ENCODE peak calls at places on chromosomes 7 and 10, in nine cellular contexts. Z is mammary epithelial cell, E is ascending aorta, K is OCI-LY7, P is cardiac fibroblast, F is AG09319, C is GM10248, U is PC-3, X is lower leg skin. L is an unnamed sample.

GRCh38 chr7:123534383-123535260 is at the start of gene IQUB:
- DNase-seq in Z (peak), E (peak), K (peak), P (peak), F (peak), C (peak), U (peak), X (peak), L (peak)

GRCh38 chr10:22230331-22230833 is 12.6 kb upstream of the EBLN1 start:
- DNase-seq in Z (peak), E (no peak), K (peak), P (peak), F (no peak), C (peak), U (peak), X (no peak), L (peak)

GRCh38 chr10:131854579-131855335 is 46.1 kb upstream of the PPP2R2D start:
- DNase-seq in Z (no peak), E (no peak), K (no peak), P (no peak), F (no peak), C (no peak), U (no peak), X (peak), L (no peak)

GRCh38 chr10:125155101-125155500 is 5.3 kb downstream of the CTBP2 start:
- DNase-seq in Z (no peak), E (no peak), K (no peak), P (peak), F (no peak), C (no peak), U (no peak), X (no peak), L (no peak)

GRCh38 chr10:53841746-53842145 is 959.3 kb downstream of the PCDH15 start:
- DNase-seq in Z (no peak), E (no peak), K (no peak), P (no peak), F (no peak), C (no peak), U (no peak), X (no peak), L (no peak)

GRCh38 chr7:79982151-79982770 is 152.4 kb upstream of the GNAI1 start:
- DNase-seq in Z (peak), E (no peak), K (no peak), P (peak), F (no peak), C (no peak), U (peak), X (no peak), L (no peak)

GRCh38 chr10:93039721-93040120 is 20.9 kb upstream of the CYP26C1 start:
- DNase-seq in Z (peak), E (no peak), K (peak), P (peak), F (no peak), C (peak), U (peak), X (no peak), L (peak)

GRCh38 chr7:147567043-147567442 is 1023.5 kb upstream of the C7orf33 start:
- DNase-seq in Z (no peak), E (no peak), K (no peak), P (no peak), F (no peak), C (no peak), U (no peak), X (no peak), L (no peak)

GRCh38 chr10:29555746-29556481 is 78.9 kb downstream of the SVIL start:
- DNase-seq in Z (peak), E (no peak), K (no peak), P (peak), F (no peak), C (no peak), U (peak), X (peak), L (no peak)

GRCh38 chr10:68666280-68666760 is 54.7 kb upstream of the CCAR1 start:
- DNase-seq in Z (peak), E (no peak), K (no peak), P (peak), F (peak), C (no peak), U (peak), X (no peak), L (no peak)

GRCh38 chr7:17580861-17581260 is 282.4 kb downstream of the AHR start:
- DNase-seq in Z (no peak), E (no peak), K (no peak), P (no peak), F (no peak), C (no peak), U (no peak), X (no peak), L (no peak)

GRCh38 chr7:38673795-38674194 is 42.6 kb upstream of the AMPH start:
- DNase-seq in Z (peak), E (no peak), K (no peak), P (peak), F (peak), C (no peak), U (peak), X (no peak), L (no peak)

GRCh38 chr7:22387583-22387982 is 30.6 kb upstream of the RAPGEF5 start:
- DNase-seq in Z (no peak), E (no peak), K (no peak), P (peak), F (no peak), C (no peak), U (no peak), X (no peak), L (no peak)

DNA sequence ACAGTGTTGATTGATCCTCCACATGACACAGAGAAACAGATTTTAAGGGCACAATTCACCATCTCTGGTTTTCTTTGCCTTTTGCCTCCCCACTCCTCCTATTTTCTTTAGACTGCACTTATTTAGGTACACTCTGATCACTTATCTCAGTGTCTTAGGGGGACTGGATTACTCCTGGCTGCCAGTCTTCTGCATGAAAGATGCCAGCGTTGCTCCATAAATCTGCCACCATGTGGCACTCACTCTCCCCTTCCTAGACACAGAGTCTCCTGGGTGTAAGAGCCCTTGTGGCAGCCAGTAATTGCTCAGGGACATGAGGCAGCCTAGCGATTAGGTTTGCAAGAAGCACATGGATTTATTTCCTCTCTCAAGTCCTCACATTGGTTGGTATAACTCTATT is 34.5 kb upstream of the RBM20 start:
- DNase-seq in Z (no peak), E (no peak), K (peak), P (no peak), F (no peak), C (no peak), U (peak), X (no peak), L (no peak)
- TF ChIP-seq CTCF in Z (peak), E (no peak), K (no peak), P (no peak), F (no peak), C (no peak), U (no peak), X (no peak), L (no peak)

GRCh38 chr10:24917979-24918378 is 34.4 kb downstream of the PRTFDC1 start:
- DNase-seq in Z (no peak), E (no peak), K (no peak), P (no peak), F (no peak), C (no peak), U (no peak), X (no peak), L (no peak)
- TF ChIP-seq CTCF in Z (no peak), E (no peak), K (no peak), P (no peak), F (no peak), C (no peak), U (no peak), X (no peak), L (no peak)

DNA sequence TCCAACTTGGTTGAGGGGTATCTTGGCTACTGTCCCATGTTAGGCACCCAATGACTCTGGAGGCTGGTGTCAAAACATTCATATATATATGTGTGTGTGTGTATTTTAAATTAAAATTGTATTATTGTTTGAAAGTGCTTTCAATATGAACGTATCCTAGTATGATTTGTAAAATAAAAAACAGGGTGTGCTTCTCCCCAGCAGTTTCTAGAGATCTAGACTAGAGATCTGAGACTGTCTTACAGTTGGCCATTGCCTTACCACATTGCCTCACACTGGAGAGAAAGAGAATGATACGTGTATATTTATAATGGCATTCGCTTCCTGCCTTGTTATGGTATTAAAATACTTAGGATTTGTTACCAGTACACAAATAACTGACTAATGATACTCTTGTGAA is 1.2 kb downstream of the BAG3 start:
- DNase-seq in Z (peak), E (no peak), K (peak), P (peak), F (peak), C (peak), U (peak), X (no peak), L (peak)
- TF ChIP-seq CTCF in Z (peak), E (peak), K (peak), P (no peak), F (peak), C (peak), U (peak), X (no peak), L (peak)

GRCh38 chr10:48535416-48536225 is 69.3 kb downstream of the ARHGAP22 start:
- DNase-seq in Z (no peak), E (no peak), K (no peak), P (no peak), F (no peak), C (no peak), U (peak), X (peak), L (no peak)
- TF ChIP-seq CTCF in Z (peak), E (no peak), K (peak), P (peak), F (no peak), C (no peak), U (peak), X (no peak), L (no peak)

DNA sequence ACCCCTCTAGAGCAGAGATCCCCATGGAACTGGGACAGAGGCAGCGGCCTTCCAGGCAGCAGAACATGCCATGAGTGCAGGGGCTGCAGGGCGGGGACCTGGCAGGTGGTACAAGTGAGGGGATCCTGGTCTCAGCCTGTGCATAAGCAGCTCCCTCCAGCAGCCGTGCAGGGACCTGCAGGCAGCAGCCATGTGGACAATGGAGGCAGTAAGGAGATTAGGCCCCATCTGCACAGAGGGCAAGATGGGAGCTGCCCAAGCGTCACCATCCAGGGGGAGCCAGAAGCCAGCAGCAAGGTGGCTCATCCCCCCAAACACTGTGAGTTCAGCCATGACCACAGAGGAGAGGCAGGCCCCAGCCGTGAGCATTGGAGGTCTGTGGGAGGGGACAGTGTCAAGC is 3.1 kb downstream of the DDC start:
- DNase-seq in Z (no peak), E (no peak), K (no peak), P (no peak), F (no peak), C (peak), U (no peak), X (no peak), L (no peak)
- TF ChIP-seq CTCF in Z (no peak), E (no peak), K (no peak), P (no peak), F (no peak), C (no peak), U (peak), X (no peak), L (no peak)

GRCh38 chr7:117338020-117338419 is 15.2 kb upstream of the WNT2 start:
- DNase-seq in Z (no peak), E (no peak), K (no peak), P (peak), F (no peak), C (no peak), U (peak), X (no peak), L (no peak)
- TF ChIP-seq CTCF in Z (no peak), E (no peak), K (no peak), P (no peak), F (no peak), C (no peak), U (peak), X (no peak), L (no peak)

DNA sequence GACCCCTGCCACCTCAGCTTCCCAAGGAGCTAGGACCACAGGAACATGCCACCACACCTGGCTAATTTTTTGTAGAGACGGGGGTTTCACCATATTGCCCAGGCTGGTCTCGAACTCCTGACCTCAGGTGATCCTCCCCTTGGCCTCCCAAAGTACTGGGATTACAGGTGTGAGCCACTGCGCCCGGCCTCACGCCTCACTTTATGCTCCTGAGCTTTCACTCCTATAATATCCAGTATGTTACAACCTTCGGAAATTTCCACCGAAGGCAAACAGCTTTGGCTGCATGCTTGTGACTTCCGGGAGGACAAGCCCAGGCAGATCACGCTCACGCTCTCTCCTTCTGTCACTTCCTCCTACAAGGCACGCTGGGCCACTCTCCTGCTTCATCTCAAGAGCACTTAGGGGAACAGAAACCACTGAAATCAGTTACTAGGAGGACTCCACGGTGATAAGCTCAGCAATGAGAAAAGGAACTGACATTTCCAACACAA is 4.4 kb upstream of the MAD1L1 start:
- DNase-seq in Z (peak), E (peak), K (peak), P (no peak), F (no peak), C (peak), U (no peak), X (no peak), L (no peak)
- TF ChIP-seq CTCF in Z (no peak), E (no peak), K (no peak), P (no peak), F (no peak), C (no peak), U (no peak), X (no peak), L (no peak)

L was measured in activated CD8-positive, alpha-beta T cell treated with anti-CD3 and anti-CD28 coated beads for 36 hours.